ENCODE peak calls at places on chromosomes 6 and 20, in five cellular contexts. S is fibroblast of mammary gland, N is foreskin fibroblast, X is NCI-H226, T is RCC 7860. G is an unnamed sample.

GRCh38 chr20:805713-806112 is 27.8 kb upstream of the FAM110A start:
- DNase-seq in S (peak), N (no peak), X (no peak), T (peak), G (no peak)

GRCh38 chr20:1813101-1813529 is 82.1 kb upstream of the SIRPA start:
- DNase-seq in S (peak), N (peak), X (peak), T (peak), G (peak)

GRCh38 chr6:53418288-53418687 is 69.5 kb upstream of the ELOVL5 start:
- DNase-seq in S (peak), N (no peak), X (no peak), T (no peak), G (no peak)

GRCh38 chr20:20003088-20003954 is 13.8 kb upstream of the NAA20 start:
- DNase-seq in S (peak), N (no peak), X (no peak), T (no peak), G (no peak)

GRCh38 chr6:45433533-45434400 is 56.0 kb upstream of the SUPT3H start:
- DNase-seq in S (no peak), N (no peak), X (no peak), T (no peak), G (no peak)

GRCh38 chr20:37630993-37631392 is 62.8 kb upstream of the CTNNBL1 start:
- DNase-seq in S (no peak), N (no peak), X (no peak), T (no peak), G (no peak)

GRCh38 chr20:9241232-9241692 is 172.4 kb downstream of the PLCB4 start:
- DNase-seq in S (peak), N (peak), X (peak), T (peak), G (peak)

GRCh38 chr6:150072201-150072600 is 3.3 kb upstream of the ULBP3 start:
- DNase-seq in S (peak), N (peak), X (no peak), T (peak), G (peak)

G was measured in HT1080.